ENCODE peak calls at places on chromosomes 2 and 18, in four cellular contexts. E is HepG2, Q is K562, A is H1. B is an unnamed sample.

GRCh38 chr2:70902067-70902442 is 33.6 kb upstream of the ATP6V1B1 start:
- DNase-seq in E (peak; percentile 50), A (no peak), Q (no peak), B (no peak)

GRCh38 chr18:62957885-62958472 is 242.6 kb downstream of the PHLPP1 start:
- DNase-seq in E (peak; percentile 46), A (peak; percentile 15), Q (no peak), B (no peak)

GRCh38 chr18:69490072-69490471 is 89.4 kb downstream of the DOK6 start:
- DNase-seq in Q (no peak), E (no peak), A (no peak), B (no peak)

GRCh38 chr18:77080283-77080682 is 52.3 kb downstream of the MBP start:
- DNase-seq in A (no peak), Q (no peak), E (no peak), B (no peak)

GRCh38 chr2:236712304-236712703 is 142.7 kb downstream of the ACKR3 start:
- DNase-seq in A (no peak), E (no peak), Q (no peak), B (no peak)

GRCh38 chr2:24359701-24360049 is 661 bp downstream of the ITSN2 start:
- DNase-seq in Q (no peak), A (no peak), E (no peak), B (no peak)

GRCh38 chr18:22110482-22110924 is 58.9 kb upstream of the GATA6 start:
- DNase-seq in Q (peak; percentile 83), E (no peak), A (no peak), B (peak; percentile 23)

GRCh38 chr2:32947076-32947483 is 327 bp downstream of the LTBP1 start:
- DNase-seq in A (no peak), Q (peak; percentile 63), E (no peak), B (peak; percentile 44)

GRCh38 chr2:68646303-68646702 is 2.9 kb downstream of the PROKR1 start:
- DNase-seq in E (peak; percentile 33), A (no peak), Q (no peak), B (peak; percentile 11)

GRCh38 chr2:135913726-135914365 is 37.6 kb upstream of the MCM6 start:
- DNase-seq in Q (peak; percentile 27), E (peak; percentile 40), A (no peak), B (peak; percentile 12)

GRCh38 chr2:196247979-196248286 is 76.6 kb upstream of the STK17B start:
- DNase-seq in E (no peak), Q (no peak), A (no peak), B (no peak)

GRCh38 chr2:235405612-235406361 is 88.1 kb upstream of the AGAP1 start:
- DNase-seq in Q (no peak), E (no peak), A (no peak), B (no peak)
- TF ChIP-seq RNF2 in Q (no peak), E (no peak), A (no peak), B (no peak)

DNA sequence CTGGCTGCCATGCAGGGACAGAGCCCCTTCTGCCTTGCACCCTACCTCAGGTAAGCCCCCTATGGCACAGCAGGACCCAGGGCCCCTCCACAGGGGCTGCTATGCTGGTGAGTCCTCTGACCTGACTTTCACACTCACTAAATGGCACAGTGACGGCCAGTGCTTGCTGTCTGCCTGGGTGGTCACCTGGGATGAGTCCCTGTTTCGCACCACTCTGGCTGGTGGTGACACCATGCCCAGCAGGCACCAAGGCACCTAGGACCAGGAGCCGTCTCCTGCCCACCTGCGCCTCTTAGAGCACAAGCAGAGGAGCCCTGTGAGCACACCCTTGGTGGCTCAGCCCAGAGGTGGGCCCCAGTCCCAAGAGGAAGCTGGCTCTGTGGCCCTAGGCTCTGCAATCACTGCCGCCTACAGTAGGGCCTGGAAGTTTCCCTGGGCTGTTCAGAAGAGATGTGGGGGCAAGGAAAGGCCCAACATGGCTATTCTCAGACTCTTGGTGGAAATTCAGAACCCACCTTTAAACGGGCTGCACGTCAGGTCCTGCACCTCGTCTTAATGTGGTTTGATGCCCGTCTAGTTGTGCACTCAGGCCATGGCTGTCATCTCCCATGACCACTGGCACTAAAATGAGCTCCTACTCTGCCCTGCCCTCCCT is 96.0 kb downstream of the PLB1 start:
- DNase-seq in E (no peak), A (no peak), Q (no peak), B (no peak)
- TF ChIP-seq RFX5 in E (no peak), A (no peak), Q (no peak), B (no peak)

GRCh38 chr2:110865188-110865587 is 132.8 kb downstream of the ACOXL start:
- DNase-seq in E (no peak), Q (no peak), A (no peak), B (no peak)

GRCh38 chr2:110864721-110865120 is 132.3 kb downstream of the ACOXL start:
- DNase-seq in A (no peak), Q (no peak), E (no peak), B (no peak)

GRCh38 chr2:110867078-110867477 is 134.7 kb downstream of the ACOXL start:
- DNase-seq in A (no peak), Q (no peak), E (no peak), B (no peak)

GRCh38 chr2:110866036-110866435 is 133.7 kb downstream of the ACOXL start:
- DNase-seq in E (no peak), A (no peak), Q (no peak), B (no peak)

GRCh38 chr2:110866496-110866895 is 134.1 kb downstream of the ACOXL start:
- DNase-seq in A (no peak), Q (no peak), E (no peak), B (no peak)
- TF ChIP-seq RNF2 in A (no peak), Q (no peak), E (no peak), B (no peak)

DNA sequence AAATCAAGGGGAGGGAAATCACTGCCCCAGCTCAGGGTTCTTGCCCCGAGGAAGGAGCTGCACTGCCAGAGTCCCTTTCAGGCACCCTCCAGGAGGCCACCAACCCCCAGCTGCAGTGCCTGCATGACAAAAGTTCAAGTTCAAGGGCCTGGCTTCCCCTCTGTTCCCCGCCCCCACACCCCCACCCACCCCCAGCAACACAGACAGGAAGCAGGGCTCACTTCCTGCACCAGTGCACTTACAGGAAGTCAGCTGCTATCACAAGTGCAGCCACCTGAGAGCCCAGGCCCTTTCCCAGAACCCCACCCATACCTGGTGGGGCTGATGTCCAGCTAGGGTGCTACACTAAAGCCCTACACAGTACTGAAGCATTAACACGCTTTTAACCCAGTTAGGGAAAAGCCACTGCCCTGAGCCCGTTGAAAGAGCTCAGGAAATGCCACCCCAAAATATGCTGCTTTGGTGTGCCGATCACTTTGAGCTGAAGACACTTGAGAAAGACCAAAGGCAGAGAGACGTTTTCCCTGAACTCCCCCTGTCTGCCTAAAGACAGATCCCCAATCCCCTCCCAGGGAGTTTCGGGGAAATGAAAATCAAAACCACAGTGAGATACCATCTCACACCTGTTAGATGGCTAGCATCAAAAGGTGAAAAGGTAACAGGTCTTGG is 109.9 kb upstream of the CAB39 start:
- DNase-seq in A (no peak), Q (no peak), E (no peak), B (no peak)
- TF ChIP-seq RFX5 in A (no peak), Q (no peak), E (no peak), B (no peak)

DNA sequence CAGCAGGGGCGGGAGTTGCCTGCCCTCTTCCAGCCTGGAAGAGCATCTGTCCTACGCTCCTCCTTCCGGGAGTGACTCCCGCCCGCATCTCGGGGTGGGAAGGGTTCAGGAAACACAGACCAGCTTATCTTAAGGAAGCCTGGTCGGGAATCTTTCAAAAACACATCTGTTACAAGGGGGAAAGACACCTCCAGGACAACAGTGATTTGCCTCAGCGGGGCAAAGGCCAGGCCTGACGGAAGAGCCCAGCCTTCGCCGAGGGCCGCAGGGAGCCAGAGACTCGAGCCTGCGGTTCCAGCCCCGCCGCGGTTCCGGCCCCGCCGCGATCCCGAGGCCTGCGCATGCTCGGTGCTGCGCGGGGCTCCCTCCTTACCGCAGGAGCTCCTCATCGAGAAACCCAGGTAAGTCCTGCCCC is 38.1 kb upstream of the TGIF1 start:
- DNase-seq in Q (no peak), E (no peak), A (no peak), B (peak; percentile 54)
- TF ChIP-seq RNF2 in Q (no peak), E (no peak), A (no peak), B (no peak)

DNA sequence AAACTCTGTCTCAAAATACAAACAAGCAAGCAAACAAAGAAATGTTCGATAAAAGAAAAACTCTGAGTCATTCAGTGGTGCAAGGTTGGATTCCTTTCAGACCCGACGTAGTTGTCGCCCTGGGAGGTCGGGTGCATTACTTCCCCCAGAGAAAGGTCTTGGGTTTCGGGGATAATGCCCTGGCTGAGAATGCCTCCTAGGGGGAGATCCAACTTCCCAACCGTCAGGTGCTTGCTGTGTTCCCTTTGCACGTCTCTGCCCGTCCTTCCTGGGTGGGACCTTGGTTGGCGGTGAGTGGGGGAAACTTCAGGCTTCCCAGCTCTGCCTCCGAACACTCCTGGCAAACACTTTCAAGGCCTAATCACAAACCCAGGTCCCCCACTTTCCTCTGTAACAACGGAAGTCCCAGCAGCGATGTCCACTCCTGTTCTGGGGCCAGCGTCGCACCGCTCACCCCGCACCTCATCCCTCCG is 609 bp downstream of the TPGS2 start:
- DNase-seq in A (no peak), Q (no peak), E (peak; percentile 16), B (no peak)
- TF ChIP-seq RFX5 in A (no peak), Q (no peak), E (no peak), B (no peak)

GRCh38 chr2:197391220-197391717 is 43.6 kb downstream of the SF3B1 start:
- DNase-seq in Q (no peak), A (no peak), E (no peak), B (no peak)
- TF ChIP-seq RNF2 in Q (no peak), A (no peak), E (no peak), B (no peak)

DNA sequence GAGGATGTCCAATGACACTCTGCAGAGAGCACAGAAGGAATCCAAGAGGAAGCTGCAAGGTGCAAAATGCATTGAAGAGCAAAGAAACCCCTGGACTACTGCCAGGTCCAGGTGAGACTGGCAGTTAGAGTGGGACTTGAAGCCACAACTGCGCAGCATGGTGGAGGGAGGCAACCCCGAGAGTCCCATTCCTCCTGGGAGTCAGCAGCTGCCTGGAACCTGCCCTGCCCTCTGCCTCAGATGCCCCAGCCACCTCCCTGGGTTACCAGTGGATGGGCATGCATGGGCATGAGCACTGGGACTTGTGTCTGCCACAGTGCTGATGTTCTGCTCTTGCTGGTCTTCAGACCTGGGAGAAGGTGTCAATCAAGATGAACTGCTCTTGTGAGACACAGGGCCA is 43.2 kb downstream of the ANKMY1 start:
- DNase-seq in Q (no peak), E (no peak), A (no peak), B (no peak)
- TF ChIP-seq RFX5 in Q (no peak), E (no peak), A (no peak), B (no peak)

B was measured in A549.